ENCODE peak calls at places on chromosomes 6 and 20, in four cellular contexts. N is HepG2, Z is GM12878, U is K562. P is an unnamed sample.

GRCh38 chr6:90537027-90537426 is 49.8 kb downstream of the MAP3K7 start:
- DNase-seq in N (no peak), Z (no peak), U (no peak), P (no peak)

GRCh38 chr6:3523966-3524365 is 67.1 kb upstream of the SLC22A23 start:
- DNase-seq in N (no peak), Z (no peak), U (no peak), P (no peak)

GRCh38 chr6:118530942-118531341 is 17.2 kb upstream of the PLN start:
- DNase-seq in N (no peak), Z (no peak), U (no peak), P (no peak)

GRCh38 chr20:52039746-52040145 is 151.8 kb downstream of the ZFP64 start:
- DNase-seq in N (no peak), Z (no peak), U (no peak), P (no peak)

GRCh38 chr20:57512432-57512831 is 12.5 kb downstream of the CTCFL start:
- DNase-seq in N (no peak), Z (no peak), U (no peak), P (no peak)

GRCh38 chr6:112085666-112086065 is 1.6 kb downstream of the TUBE1 start:
- DNase-seq in N (no peak), Z (no peak), U (no peak), P (no peak)

GRCh38 chr6:30541515-30542403 is 14.5 kb downstream of the GNL1 start:
- DNase-seq in N (peak), Z (peak), U (peak), P (peak)

GRCh38 chr20:17446171-17446570 is 85.0 kb downstream of the BFSP1 start:
- DNase-seq in N (no peak), Z (no peak), U (no peak), P (no peak)

GRCh38 chr6:117204903-117205302 is 60.5 kb upstream of the VGLL2 start:
- DNase-seq in N (no peak), Z (no peak), U (no peak), P (no peak)

GRCh38 chr6:145838305-145838704 is 23.7 kb upstream of the FBXO30 start:
- DNase-seq in N (no peak), Z (no peak), U (no peak), P (no peak)

GRCh38 chr20:34528921-34529297 is 12.7 kb downstream of the DYNLRB1 start:
- DNase-seq in N (no peak), Z (no peak), U (no peak), P (no peak)

GRCh38 chr6:158033077-158033750 is 51.6 kb downstream of the SYNJ2 start:
- DNase-seq in N (no peak), Z (no peak), U (no peak), P (no peak)

GRCh38 chr6:95866732-95867131 is 149.0 kb upstream of the FUT9 start:
- DNase-seq in N (peak), Z (no peak), U (peak), P (peak)

GRCh38 chr20:5168582-5169396 is 42.0 kb downstream of the CDS2 start:
- DNase-seq in N (no peak), Z (no peak), U (no peak), P (peak)

GRCh38 chr20:45301824-45302251 is 4.8 kb upstream of the RBPJL start:
- DNase-seq in N (no peak), Z (peak), U (no peak), P (no peak)

GRCh38 chr6:111936718-111937117 is 63.5 kb upstream of the FYN start:
- DNase-seq in N (no peak), Z (no peak), U (no peak), P (no peak)

GRCh38 chr20:11993886-11994466 is 76.3 kb downstream of the BTBD3 start:
- DNase-seq in N (no peak), Z (no peak), U (no peak), P (peak)

GRCh38 chr6:90319979-90320667 is 23.5 kb upstream of the BACH2 start:
- DNase-seq in N (no peak), Z (no peak), U (no peak), P (no peak)

GRCh38 chr20:55615818-55616217 is 389.5 kb downstream of the CBLN4 start:
- DNase-seq in N (no peak), Z (no peak), U (no peak), P (no peak)

GRCh38 chr6:15606347-15606746 is 56.5 kb downstream of the DTNBP1 start:
- DNase-seq in N (no peak), Z (no peak), U (no peak), P (no peak)

GRCh38 chr6:116106146-116106545 is 5.5 kb downstream of the NT5DC1 start:
- DNase-seq in N (no peak), Z (no peak), U (no peak), P (no peak)

GRCh38 chr20:9515761-9516657 is 1.6 kb downstream of the LAMP5 start:
- DNase-seq in N (no peak), Z (no peak), U (no peak), P (peak)

GRCh38 chr6:5261545-5262109 is 314 bp downstream of the FARS2 start:
- DNase-seq in N (no peak), Z (no peak), U (no peak), P (no peak)

GRCh38 chr6:10014561-10014960 is 400.3 kb downstream of the TFAP2A start:
- DNase-seq in N (no peak), Z (no peak), U (no peak), P (no peak)

GRCh38 chr6:27280540-27281000 is 31.5 kb downstream of the POM121L2 start:
- DNase-seq in N (peak), Z (no peak), U (peak), P (no peak)

GRCh38 chr20:33789109-33789857 is 21.9 kb upstream of the CHMP4B start:
- DNase-seq in N (peak), Z (no peak), U (no peak), P (no peak)

DNA sequence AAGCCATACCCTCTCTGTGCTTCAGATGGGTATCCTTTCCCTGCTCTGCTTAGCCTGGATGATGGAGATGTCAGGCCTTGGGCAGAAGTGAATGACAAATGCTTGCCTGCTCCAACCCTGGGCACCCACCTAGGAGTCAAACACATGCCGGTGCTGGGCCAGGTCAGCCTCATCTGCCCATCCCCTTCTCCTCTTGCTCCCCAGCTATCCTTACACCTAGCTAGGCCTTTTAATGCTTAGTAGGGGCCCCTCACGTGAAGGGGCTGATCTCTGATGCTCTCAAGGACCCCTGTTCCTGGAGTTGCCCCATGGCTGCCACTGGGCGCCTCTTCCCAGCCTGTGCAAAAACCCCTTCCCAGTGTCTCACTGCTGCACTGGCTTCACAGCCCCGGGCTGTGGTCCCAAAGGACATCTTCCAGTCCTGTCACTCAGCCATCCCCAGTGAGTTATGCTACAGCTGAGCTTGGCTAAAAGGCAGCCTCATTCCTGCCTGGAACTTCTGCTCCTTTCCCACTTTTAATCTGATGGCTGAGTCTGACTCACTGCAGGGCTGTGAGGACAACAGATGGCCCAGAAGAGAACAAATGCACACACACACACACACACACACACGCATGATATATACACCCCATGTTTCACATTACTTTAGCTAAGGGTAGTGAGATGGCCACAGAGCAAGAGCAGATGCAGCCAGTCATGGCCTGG is 12.8 kb upstream of the SDCBP2 start:
- DNase-seq in N (no peak), Z (no peak), U (no peak), P (no peak)
- TF ChIP-seq ETV6 in N (no peak), Z (no peak), U (no peak), P (no peak)

DNA sequence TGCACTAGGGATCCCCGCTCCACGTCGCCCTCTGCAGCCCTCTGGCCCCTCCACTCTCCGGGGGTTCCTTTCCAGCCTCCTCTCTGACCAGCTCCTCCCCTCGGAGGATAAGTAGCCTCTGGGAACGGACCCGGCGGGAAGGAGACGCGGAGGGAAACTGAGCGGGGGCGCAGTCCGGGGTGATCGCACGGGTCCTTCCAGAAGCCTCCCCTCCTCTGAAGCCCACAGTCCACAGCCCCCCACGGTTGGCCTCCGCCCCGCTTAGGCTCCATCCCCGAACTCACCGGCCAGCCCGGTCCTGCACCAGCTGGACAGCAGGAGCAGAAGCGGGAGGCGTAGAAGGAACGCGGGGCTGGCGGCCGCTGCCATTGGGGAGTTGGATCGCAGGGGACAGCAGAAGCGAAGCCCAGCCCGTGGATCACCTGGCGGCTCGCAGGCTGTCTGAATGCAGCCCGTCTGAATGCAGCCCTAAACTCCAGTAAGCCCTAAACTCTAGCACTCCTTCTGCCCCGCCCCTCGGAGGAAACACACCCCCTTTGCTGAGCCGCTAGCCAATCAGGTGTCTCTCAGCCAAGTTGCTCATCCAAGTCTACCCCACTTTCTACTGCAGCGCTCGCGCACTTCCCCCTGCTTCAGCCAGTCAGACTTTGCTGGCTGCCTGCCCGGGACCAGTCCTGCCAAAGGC is at the start of gene RAET1G:
- DNase-seq in N (peak), Z (no peak), U (peak), P (peak)
- TF ChIP-seq ETV6 in N (no peak), Z (no peak), U (no peak), P (no peak)

GRCh38 chr20:49157146-49157545 is 31.0 kb downstream of the STAU1 start:
- DNase-seq in N (no peak), Z (no peak), U (no peak), P (no peak)
- TF ChIP-seq ETV6 in N (no peak), Z (no peak), U (no peak), P (no peak)

DNA sequence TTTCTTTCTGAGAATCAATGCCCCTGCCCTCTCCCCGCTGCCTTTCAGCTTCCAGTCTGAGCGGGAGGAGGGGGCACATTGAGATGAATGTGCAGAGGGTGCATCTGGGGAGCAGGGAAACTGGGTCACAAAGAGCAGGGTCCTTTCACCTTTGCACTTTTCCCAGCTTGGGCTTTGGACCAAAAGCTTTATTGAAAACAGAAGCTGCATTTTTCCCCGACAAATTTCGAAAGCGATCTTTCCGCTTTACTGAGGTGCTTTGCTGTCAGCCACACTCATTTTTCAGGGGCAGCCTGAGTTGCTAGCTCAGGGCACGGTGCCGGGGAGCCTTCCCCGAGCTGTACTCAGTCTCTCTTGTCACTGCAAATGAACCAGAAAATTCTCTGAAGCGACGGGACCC is 283.8 kb upstream of the SOX4 start:
- DNase-seq in N (no peak), Z (no peak), U (no peak), P (no peak)
- TF ChIP-seq ETV6 in N (no peak), Z (no peak), U (no peak), P (no peak)

GRCh38 chr6:19896580-19897010 is 59.4 kb downstream of the ID4 start:
- DNase-seq in N (no peak), Z (no peak), U (no peak), P (no peak)
- TF ChIP-seq ETV6 in N (no peak), Z (no peak), U (no peak), P (no peak)

GRCh38 chr6:37100740-37101139 is 69.2 kb upstream of the PIM1 start:
- DNase-seq in N (no peak), Z (no peak), U (no peak), P (no peak)

GRCh38 chr6:37101991-37102298 is 68.0 kb upstream of the PIM1 start:
- DNase-seq in N (no peak), Z (no peak), U (no peak), P (no peak)

GRCh38 chr6:37102299-37103168 is 67.4 kb upstream of the PIM1 start:
- DNase-seq in N (peak), Z (no peak), U (peak), P (peak)

GRCh38 chr6:37097335-37097734 is 72.6 kb upstream of the PIM1 start:
- DNase-seq in N (no peak), Z (no peak), U (no peak), P (no peak)

DNA sequence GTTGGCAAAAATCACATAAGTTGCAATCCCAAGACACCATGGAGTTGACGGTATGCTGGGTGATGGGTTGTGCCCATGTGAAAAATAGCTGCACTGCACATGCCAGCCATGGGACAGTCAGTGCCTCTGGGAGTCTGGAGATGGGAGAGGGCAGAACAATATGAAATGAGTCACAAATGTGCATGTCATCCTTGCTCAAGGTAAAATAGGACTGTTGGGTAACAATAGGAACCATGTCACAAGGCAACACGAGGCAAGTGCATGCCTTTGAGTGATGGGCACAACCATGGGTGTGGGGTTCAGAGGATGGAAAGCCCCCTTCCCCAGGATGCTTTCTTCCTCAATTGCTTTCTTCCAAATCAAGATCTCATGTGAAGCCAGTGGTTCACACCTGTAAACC is 70.5 kb upstream of the PIM1 start:
- DNase-seq in N (peak), Z (no peak), U (no peak), P (no peak)
- TF ChIP-seq ETV6 in N (no peak), Z (no peak), U (no peak), P (no peak)